ENCODE peak calls at places on chromosomes 4 and X, in seven cellular contexts. X is NCI-H1092 treated with DMSO at 0.1 percent for 48 hours; F is H4; L is CD8-positive, alpha-beta memory T cell; A is Caki2; D is activated T-cell treated with anti-CD3 and anti-CD28 coated beads for 48 hours; N is GM04503. M is an unnamed sample.

GRCh38 chr4:20318899-20319291 is 67.2 kb downstream of the SLIT2 start:
- DNase-seq in X (no peak), F (peak), L (no peak), A (no peak), D (no peak), N (no peak), M (no peak)

GRCh38 chr4:113349400-113349799 is 299.9 kb downstream of the ANK2 start:
- DNase-seq in X (no peak), F (no peak), L (no peak), A (no peak), D (no peak), N (no peak), M (no peak)

GRCh38 chr4:53508446-53508845 is 82.8 kb downstream of the LNX1 start:
- DNase-seq in X (no peak), F (peak), L (no peak), A (peak), D (no peak), N (no peak), M (no peak)

GRCh38 chrX:135340827-135341226 is 31.5 kb downstream of the ETDC start:
- DNase-seq in X (no peak), F (no peak), L (no peak), A (no peak), D (no peak), N (no peak), M (no peak)

GRCh38 chr4:38583102-38583501 is 80.9 kb upstream of the KLF3 start:
- DNase-seq in X (no peak), F (no peak), L (no peak), A (no peak), D (peak), N (no peak), M (no peak)

GRCh38 chr4:177605252-177605651 is 163.0 kb upstream of the AGA start:
- DNase-seq in X (no peak), F (no peak), L (no peak), A (no peak), D (no peak), N (no peak), M (no peak)

GRCh38 chr4:25970691-25971427 is 56.8 kb downstream of the SMIM20 start:
- DNase-seq in X (no peak), F (peak), L (no peak), A (no peak), D (no peak), N (no peak), M (no peak)

GRCh38 chr4:105765690-105766407 is 57.3 kb downstream of the GSTCD start:
- DNase-seq in X (no peak), F (peak), L (no peak), A (peak), D (no peak), N (peak), M (no peak)

GRCh38 chrX:40249582-40249981 is 151.8 kb upstream of the BCOR start:
- DNase-seq in X (no peak), F (no peak), L (no peak), A (no peak), D (no peak), N (no peak), M (no peak)

GRCh38 chrX:134649770-134650169 is 8.5 kb downstream of the PLAC1 start:
- DNase-seq in X (no peak), F (no peak), L (no peak), A (no peak), D (no peak), N (no peak), M (no peak)

GRCh38 chrX:69615779-69616519 is at the start of gene EDA:
- DNase-seq in X (peak), F (peak), L (peak), A (peak), D (peak), N (no peak), M (no peak)

GRCh38 chrX:11791537-11791936 is 33.5 kb downstream of the MSL3 start:
- DNase-seq in X (no peak), F (no peak), L (no peak), A (no peak), D (no peak), N (no peak), M (no peak)

GRCh38 chrX:68415289-68415688 is 18.0 kb downstream of the OPHN1 start:
- DNase-seq in X (no peak), F (peak), L (no peak), A (no peak), D (no peak), N (peak), M (no peak)

GRCh38 chr4:37693450-37694190 is 7.4 kb upstream of the RELL1 start:
- DNase-seq in X (no peak), F (peak), L (no peak), A (no peak), D (no peak), N (no peak), M (no peak)

GRCh38 chr4:145731026-145731425 is 51.1 kb downstream of the C4orf51 start:
- DNase-seq in X (peak), F (peak), L (no peak), A (peak), D (no peak), N (no peak), M (no peak)

GRCh38 chr4:180284267-180284666 is 1958.9 kb upstream of the TENM3 start:
- DNase-seq in X (no peak), F (no peak), L (no peak), A (no peak), D (no peak), N (no peak), M (no peak)

GRCh38 chr4:2290974-2291704 is 29.2 kb upstream of the MXD4 start:
- DNase-seq in X (no peak), F (no peak), L (peak), A (no peak), D (peak), N (no peak), M (peak)

GRCh38 chr4:184028571-184028996 is 123.5 kb downstream of the STOX2 start:
- DNase-seq in X (no peak), F (no peak), L (no peak), A (no peak), D (peak), N (no peak), M (no peak)

GRCh38 chrX:97529801-97530200 is 646.1 kb downstream of the RPA4 start:
- DNase-seq in X (no peak), F (no peak), L (no peak), A (no peak), D (no peak), N (no peak), M (no peak)

GRCh38 chrX:51641421-51642021 is 22.8 kb upstream of the CENPVL3 start:
- DNase-seq in X (peak), F (peak), L (no peak), A (peak), D (no peak), N (peak), M (peak)

GRCh38 chrX:97766496-97767095 is 882.9 kb downstream of the RPA4 start:
- DNase-seq in X (no peak), F (no peak), L (no peak), A (no peak), D (no peak), N (no peak), M (no peak)

GRCh38 chr4:57116245-57116644 is 6.1 kb upstream of the IGFBP7 start:
- DNase-seq in X (no peak), F (no peak), L (no peak), A (no peak), D (no peak), N (no peak), M (no peak)

GRCh38 chr4:166816901-166817300 is 417.4 kb downstream of the SPOCK3 start:
- DNase-seq in X (peak), F (peak), L (no peak), A (peak), D (no peak), N (no peak), M (no peak)

GRCh38 chr4:11496313-11496956 is 67.7 kb upstream of the HS3ST1 start:
- DNase-seq in X (no peak), F (no peak), L (no peak), A (no peak), D (no peak), N (no peak), M (no peak)

GRCh38 chr4:151990201-151990600 is 229.4 kb upstream of the GATB start:
- DNase-seq in X (no peak), F (peak), L (no peak), A (peak), D (no peak), N (peak), M (no peak)

GRCh38 chrX:117996918-117997480 is 119.6 kb downstream of the KLHL13 start:
- DNase-seq in X (peak), F (no peak), L (no peak), A (no peak), D (no peak), N (no peak), M (no peak)

GRCh38 chrX:38879631-38880220 is 78.5 kb downstream of the MID1IP1 start:
- DNase-seq in X (peak), F (no peak), L (no peak), A (no peak), D (no peak), N (no peak), M (no peak)

GRCh38 chr4:128844931-128845330 is 35.4 kb downstream of the JADE1 start:
- DNase-seq in X (no peak), F (no peak), L (no peak), A (no peak), D (no peak), N (no peak), M (no peak)

GRCh38 chr4:742742-743311 is 37.2 kb downstream of the PCGF3 start:
- DNase-seq in X (no peak), F (peak), L (peak), A (peak), D (peak), N (no peak), M (peak)

GRCh38 chr4:6562931-6563901 is 11.8 kb upstream of the MAN2B2 start:
- DNase-seq in X (peak), F (no peak), L (no peak), A (no peak), D (no peak), N (no peak), M (no peak)

GRCh38 chrX:119694601-119695534 is 1.9 kb upstream of the SEPTIN6 start:
- DNase-seq in X (no peak), F (no peak), L (no peak), A (no peak), D (no peak), N (no peak), M (no peak)

GRCh38 chr4:176034498-176034897 is 31.1 kb upstream of the WDR17 start:
- DNase-seq in X (peak), F (peak), L (no peak), A (peak), D (no peak), N (no peak), M (no peak)

GRCh38 chr4:2478220-2478619 is 9.3 kb downstream of the RNF4 start:
- DNase-seq in X (no peak), F (no peak), L (no peak), A (no peak), D (no peak), N (no peak), M (no peak)

GRCh38 chr4:82431831-82432230 is 1.4 kb downstream of the ENOPH1 start:
- DNase-seq in X (no peak), F (no peak), L (no peak), A (no peak), D (no peak), N (no peak), M (no peak)

GRCh38 chrX:100874240-100874798 is at the start of gene NOX1:
- DNase-seq in X (no peak), F (no peak), L (no peak), A (no peak), D (no peak), N (no peak), M (no peak)

GRCh38 chr4:38821739-38822138 is 17.1 kb upstream of the TLR1 start:
- DNase-seq in X (no peak), F (no peak), L (no peak), A (no peak), D (no peak), N (no peak), M (no peak)

GRCh38 chr4:176920694-176921093 is 128.0 kb upstream of the VEGFC start:
- DNase-seq in X (no peak), F (no peak), L (no peak), A (no peak), D (no peak), N (peak), M (no peak)

GRCh38 chr4:95511477-95511876 is 37.3 kb downstream of the UNC5C start:
- DNase-seq in X (no peak), F (no peak), L (no peak), A (no peak), D (no peak), N (no peak), M (no peak)